ENCODE peak calls at places on chromosomes 3 and 15, in ten cellular contexts. U is iris pigment epithelial cell, Z is posterior cingulate gyrus, F is GDM1, K is GM03348, D is NB4, M is SJSA1, Q is cardiac muscle cell, A is GM10248, X is NCI-H1092 treated with DMSO at 0.1 percent for 48 hours. S is an unnamed sample.

GRCh38 chr3:32147509-32147908 is 41.1 kb downstream of the GPD1L start:
- DNase-seq in U (no peak), Z (no peak), F (no peak), K (no peak), D (peak), M (no peak), Q (no peak), A (no peak), X (no peak), S (no peak)

GRCh38 chr3:172520332-172520831 is 2.8 kb downstream of the TNFSF10 start:
- DNase-seq in U (peak), Z (no peak), F (no peak), K (peak), D (no peak), M (peak), Q (peak), A (peak), X (no peak), S (no peak)

GRCh38 chr3:53828581-53828980 is 17.6 kb downstream of the CHDH start:
- DNase-seq in U (no peak), Z (no peak), F (no peak), K (no peak), D (no peak), M (no peak), Q (no peak), A (no peak), X (no peak), S (no peak)

GRCh38 chr15:88932271-88932874 is 19.2 kb upstream of the MFGE8 start:
- DNase-seq in U (no peak), Z (no peak), F (no peak), K (no peak), D (no peak), M (no peak), Q (no peak), A (no peak), X (no peak), S (no peak)

GRCh38 chr15:65476942-65477341 is 40.5 kb downstream of the DPP8 start:
- DNase-seq in U (peak), Z (no peak), F (no peak), K (peak), D (peak), M (no peak), Q (peak), A (no peak), X (no peak), S (no peak)

GRCh38 chr15:52085289-52085688 is 27.3 kb downstream of the BCL2L10 start:
- DNase-seq in U (no peak), Z (no peak), F (no peak), K (no peak), D (no peak), M (no peak), Q (no peak), A (no peak), X (no peak), S (no peak)

GRCh38 chr15:81225161-81225671 is 28.5 kb downstream of the IL16 start:
- DNase-seq in U (no peak), Z (no peak), F (no peak), K (peak), D (peak), M (no peak), Q (peak), A (no peak), X (no peak), S (no peak)

GRCh38 chr3:134311265-134311664 is 60.6 kb upstream of the RYK start:
- DNase-seq in U (no peak), Z (no peak), F (no peak), K (peak), D (no peak), M (no peak), Q (no peak), A (no peak), X (no peak), S (no peak)

GRCh38 chr3:83065861-83066260 is 1304.4 kb upstream of the GBE1 start:
- DNase-seq in U (no peak), Z (no peak), F (no peak), K (no peak), D (no peak), M (no peak), Q (no peak), A (no peak), X (no peak), S (no peak)

GRCh38 chr3:186514296-186515002 is 29.7 kb downstream of the CRYGS start:
- DNase-seq in U (peak), Z (no peak), F (no peak), K (no peak), D (peak), M (no peak), Q (no peak), A (no peak), X (no peak), S (no peak)

GRCh38 chr3:112815981-112816380 is 30.7 kb downstream of the CD200R1L start:
- DNase-seq in U (peak), Z (no peak), F (no peak), K (no peak), D (no peak), M (no peak), Q (no peak), A (no peak), X (no peak), S (no peak)

GRCh38 chr3:170811515-170811914 is 58.5 kb downstream of the RPL22L1 start:
- DNase-seq in U (peak), Z (no peak), F (no peak), K (peak), D (no peak), M (no peak), Q (peak), A (no peak), X (no peak), S (no peak)

GRCh38 chr15:62483817-62484216 is 318.7 kb upstream of the C2CD4B start:
- DNase-seq in U (no peak), Z (no peak), F (no peak), K (peak), D (no peak), M (no peak), Q (peak), A (no peak), X (no peak), S (no peak)

GRCh38 chr3:171831936-171832335 is 11.2 kb upstream of the TMEM212 start:
- DNase-seq in U (no peak), Z (no peak), F (no peak), K (peak), D (no peak), M (no peak), Q (no peak), A (no peak), X (no peak), S (no peak)

GRCh38 chr15:32941823-32942222 is 224.0 kb downstream of the GREM1 start:
- DNase-seq in U (no peak), Z (no peak), F (no peak), K (no peak), D (no peak), M (no peak), Q (no peak), A (no peak), X (no peak), S (no peak)

GRCh38 chr3:188578579-188579363 is 424.8 kb downstream of the LPP start:
- DNase-seq in U (peak), Z (no peak), F (no peak), K (peak), D (peak), M (no peak), Q (peak), A (no peak), X (peak), S (peak)

GRCh38 chr3:46716461-46717441 is 918 bp downstream of the PRSS50 start:
- DNase-seq in U (no peak), Z (peak), F (no peak), K (no peak), D (no peak), M (peak), Q (no peak), A (no peak), X (no peak), S (no peak)

GRCh38 chr15:79339588-79340314 is 28.8 kb downstream of the TMED3 start:
- DNase-seq in U (peak), Z (no peak), F (peak), K (peak), D (peak), M (no peak), Q (peak), A (peak), X (no peak), S (peak)

GRCh38 chr15:89912674-89913396 is at the start of gene ARPIN:
- DNase-seq in U (peak), Z (peak), F (no peak), K (peak), D (no peak), M (peak), Q (peak), A (no peak), X (peak), S (no peak)

GRCh38 chr3:23198801-23199200 is 4.3 kb upstream of the UBE2E2 start:
- DNase-seq in U (peak), Z (no peak), F (no peak), K (peak), D (no peak), M (no peak), Q (no peak), A (no peak), X (no peak), S (no peak)

GRCh38 chr15:27017168-27017809 is 46.3 kb downstream of the GABRG3 start:
- DNase-seq in U (peak), Z (no peak), F (peak), K (peak), D (peak), M (no peak), Q (peak), A (no peak), X (peak), S (peak)

GRCh38 chr3:184734903-184735630 is 23.2 kb upstream of the MAGEF1 start:
- DNase-seq in U (no peak), Z (no peak), F (no peak), K (no peak), D (no peak), M (peak), Q (no peak), A (no peak), X (no peak), S (no peak)

GRCh38 chr3:52140000-52140399 is 14.2 kb downstream of the POC1A start:
- DNase-seq in U (no peak), Z (no peak), F (no peak), K (no peak), D (no peak), M (no peak), Q (no peak), A (no peak), X (no peak), S (no peak)

GRCh38 chr3:197259096-197259495 is 39.3 kb downstream of the DLG1 start:
- DNase-seq in U (no peak), Z (no peak), F (no peak), K (no peak), D (no peak), M (no peak), Q (no peak), A (no peak), X (no peak), S (no peak)

GRCh38 chr3:157865449-157865862 is 240.8 kb downstream of the SHOX2 start:
- DNase-seq in U (peak), Z (no peak), F (peak), K (no peak), D (peak), M (no peak), Q (peak), A (peak), X (no peak), S (peak)

GRCh38 chr15:42139596-42139995 is 16.8 kb downstream of the PLA2G4F start:
- DNase-seq in U (no peak), Z (no peak), F (no peak), K (no peak), D (no peak), M (no peak), Q (no peak), A (no peak), X (no peak), S (no peak)

GRCh38 chr3:24401811-24402185 is 92.9 kb downstream of the THRB start:
- DNase-seq in U (no peak), Z (no peak), F (no peak), K (no peak), D (no peak), M (no peak), Q (no peak), A (no peak), X (no peak), S (no peak)

GRCh38 chr15:99343836-99344551 is 92.7 kb downstream of the LRRC28 start:
- DNase-seq in U (no peak), Z (no peak), F (peak), K (no peak), D (peak), M (no peak), Q (peak), A (no peak), X (no peak), S (peak)

GRCh38 chr3:23811117-23811487 is 5.3 kb downstream of the UBE2E1 start:
- DNase-seq in U (no peak), Z (no peak), F (no peak), K (no peak), D (no peak), M (no peak), Q (no peak), A (no peak), X (peak), S (no peak)

GRCh38 chr3:16104161-16104560 is 70.3 kb upstream of the GALNT15 start:
- DNase-seq in U (no peak), Z (no peak), F (no peak), K (peak), D (no peak), M (no peak), Q (no peak), A (no peak), X (no peak), S (no peak)

GRCh38 chr3:51390186-51390585 is 899 bp upstream of the RBM15B start:
- DNase-seq in U (no peak), Z (no peak), F (no peak), K (no peak), D (no peak), M (no peak), Q (no peak), A (no peak), X (no peak), S (no peak)